ENCODE peak calls at places on chromosomes 6 and 20, in nine cellular contexts. F is HFFc6; N is OCI-LY7; B is choroid plexus epithelial cell; C is left lung; D is gastrocnemius medialis; S is thyroid gland; I is GM13976; Q is activated CD8-positive, alpha-beta T cell treated with anti-CD3 and anti-CD28 coated beads for 36 hours. H is an unnamed sample.

GRCh38 chr6:30679765-30680535 is 6.5 kb downstream of the PPP1R18 start:
- DNase-seq in C (no peak), D (no peak), I (no peak), N (peak), B (no peak), Q (no peak), S (no peak), F (no peak), H (no peak)

GRCh38 chr6:109081026-109081425 is 13.6 kb downstream of the SESN1 start:
- DNase-seq in F (no peak), I (no peak), D (no peak), Q (no peak), S (no peak), C (no peak), B (no peak), N (no peak), H (no peak)

GRCh38 chr6:36875250-36875633 is 639 bp upstream of the PPIL1 start:
- DNase-seq in C (no peak), N (no peak), S (no peak), B (no peak), I (no peak), Q (no peak), D (no peak), F (no peak), H (no peak)

GRCh38 chr20:23889775-23890187 is 10.2 kb upstream of the CST5 start:
- DNase-seq in S (peak), C (peak), B (peak), I (no peak), F (peak), Q (peak), D (no peak), N (peak), H (no peak)

GRCh38 chr6:138722425-138723371 is 50.9 kb upstream of the CCDC28A start:
- DNase-seq in S (no peak), I (no peak), F (peak), Q (no peak), C (no peak), N (no peak), B (peak), D (no peak), H (no peak)

GRCh38 chr6:154848580-154848979 is 115.4 kb downstream of the SCAF8 start:
- DNase-seq in S (no peak), D (no peak), I (no peak), F (no peak), C (no peak), B (peak), N (no peak), Q (no peak), H (no peak)

GRCh38 chr6:112526594-112526993 is 179.5 kb downstream of the RFPL4B start:
- DNase-seq in B (no peak), D (no peak), F (no peak), C (no peak), N (no peak), S (no peak), I (no peak), Q (no peak), H (no peak)

GRCh38 chr6:151121900-151122299 is 117.9 kb upstream of the AKAP12 start:
- DNase-seq in S (peak), Q (no peak), C (no peak), I (no peak), F (no peak), B (no peak), N (no peak), D (peak), H (no peak)

GRCh38 chr6:28167068-28167467 is 25.4 kb downstream of the ZKSCAN8 start:
- DNase-seq in N (no peak), D (no peak), Q (no peak), I (no peak), S (no peak), F (peak), B (peak), C (no peak), H (no peak)

GRCh38 chr6:11225990-11226389 is 6.5 kb downstream of the NEDD9 start:
- DNase-seq in F (no peak), B (no peak), I (no peak), Q (no peak), N (no peak), C (no peak), S (no peak), D (no peak), H (no peak)

GRCh38 chr20:54084727-54085368 is 14.5 kb upstream of the BCAS1 start:
- DNase-seq in S (no peak), Q (no peak), B (no peak), C (no peak), F (peak), N (no peak), D (no peak), I (no peak), H (no peak)

GRCh38 chr6:165641672-165642156 is 21.3 kb downstream of the PDE10A start:
- DNase-seq in D (no peak), I (no peak), F (no peak), S (no peak), Q (no peak), B (no peak), C (no peak), N (no peak), H (no peak)

GRCh38 chr6:4941782-4942672 is 61.8 kb downstream of the RPP40 start:
- DNase-seq in N (no peak), F (peak), I (peak), C (peak), Q (peak), D (peak), S (peak), B (peak), H (peak)

GRCh38 chr6:150048099-150048498 is 20.8 kb downstream of the ULBP3 start:
- DNase-seq in N (peak), B (no peak), Q (no peak), I (no peak), S (no peak), C (no peak), F (no peak), D (no peak), H (no peak)

GRCh38 chr20:24337074-24337473 is 132.4 kb upstream of the SYNDIG1 start:
- DNase-seq in S (no peak), B (peak), I (no peak), F (peak), N (no peak), C (no peak), Q (no peak), D (no peak), H (no peak)

DNA sequence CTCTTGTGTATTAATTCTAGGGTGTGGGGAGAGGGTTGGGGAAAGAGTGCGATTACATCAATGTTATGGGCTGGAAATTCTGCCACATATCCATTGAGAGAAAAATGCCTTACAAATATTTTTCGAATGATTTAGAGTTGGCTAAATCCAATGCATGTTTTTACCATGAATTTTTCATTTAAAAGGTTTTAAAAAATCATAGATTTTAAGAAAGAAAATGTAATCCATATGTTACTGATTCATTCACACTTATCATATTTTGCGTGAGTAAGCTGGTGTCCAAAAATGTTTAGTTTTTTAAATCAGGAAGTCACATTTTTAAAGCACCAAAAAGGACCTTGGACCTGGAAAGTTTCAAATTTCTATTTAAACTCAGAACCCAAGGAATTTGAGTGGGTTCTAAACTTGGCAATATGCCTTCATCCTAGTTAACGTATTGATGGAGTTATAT is 627.4 kb upstream of the CITED2 start:
- DNase-seq in D (no peak), C (no peak), I (no peak), S (no peak), N (no peak), F (peak), B (peak), Q (no peak), H (no peak)
- TF ChIP-seq CTCF in D (no peak), C (no peak), I (no peak), S (no peak), N (no peak), F (no peak), B (no peak), Q (no peak), H (no peak)

GRCh38 chr6:48085131-48085741 is 25.8 kb downstream of the PTCHD4 start:
- DNase-seq in C (no peak), D (no peak), N (no peak), I (no peak), Q (no peak), S (no peak), B (no peak), F (no peak), H (no peak)

GRCh38 chr6:48084201-48084600 is 26.8 kb downstream of the PTCHD4 start:
- DNase-seq in B (peak), C (no peak), Q (no peak), F (no peak), S (no peak), N (no peak), D (no peak), I (no peak), H (no peak)

GRCh38 chr6:48080227-48081009 is 30.6 kb downstream of the PTCHD4 start:
- DNase-seq in C (no peak), D (no peak), N (no peak), F (no peak), Q (no peak), S (no peak), B (peak), I (no peak), H (no peak)

GRCh38 chr6:48087448-48087847 is 23.5 kb downstream of the PTCHD4 start:
- DNase-seq in I (no peak), S (no peak), D (no peak), N (peak), F (peak), Q (no peak), B (peak), C (no peak), H (no peak)

GRCh38 chr6:48086187-48086586 is 24.8 kb downstream of the PTCHD4 start:
- DNase-seq in C (no peak), I (no peak), S (no peak), B (no peak), N (no peak), F (no peak), D (no peak), Q (no peak), H (no peak)
- TF ChIP-seq CTCF in C (no peak), I (no peak), S (no peak), B (peak), N (peak), F (peak), D (no peak), Q (no peak), H (no peak)

DNA sequence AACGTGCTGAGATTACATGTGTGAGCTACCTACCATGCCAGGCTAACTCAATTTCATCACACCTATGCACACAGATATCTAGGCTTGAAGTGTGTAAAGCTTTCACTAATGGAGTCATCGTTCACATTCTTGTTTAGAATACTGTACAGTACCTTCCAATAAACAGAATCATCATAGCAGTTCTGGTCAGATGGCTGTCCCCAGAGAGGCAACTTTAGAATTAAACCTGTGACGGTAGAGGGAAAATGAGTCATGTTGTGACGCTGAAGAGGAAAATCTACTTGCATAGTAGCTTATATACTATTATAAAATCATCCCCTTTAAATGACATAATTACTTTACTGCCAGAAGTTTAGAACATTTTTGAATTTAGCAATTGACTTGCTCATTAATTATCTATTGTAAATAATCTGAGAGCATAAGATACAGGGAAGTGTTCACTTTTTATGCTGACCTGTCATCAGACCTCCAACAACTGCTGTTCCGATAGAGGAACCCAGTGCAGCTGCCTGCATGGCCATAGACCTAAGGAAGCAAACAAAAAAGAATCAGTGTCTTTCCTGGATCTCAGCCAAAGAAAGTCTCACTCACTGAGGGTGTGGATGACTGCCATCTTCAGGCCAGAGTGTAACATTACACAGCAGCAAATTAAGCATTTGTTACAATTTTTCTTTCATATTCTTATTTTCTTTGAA is 29.8 kb downstream of the RHAG start:
- DNase-seq in B (peak), Q (peak), S (peak), D (no peak), F (peak), I (peak), C (no peak), N (peak), H (no peak)
- TF ChIP-seq CTCF in B (peak), Q (peak), S (peak), D (peak), F (peak), I (peak), C (peak), N (peak), H (no peak)

GRCh38 chr20:38728237-38728761 is 4.0 kb downstream of the SLC32A1 start:
- DNase-seq in I (peak), F (no peak), B (no peak), S (no peak), Q (peak), D (no peak), N (no peak), C (no peak), H (no peak)

GRCh38 chr20:38725458-38725958 is 1.2 kb downstream of the SLC32A1 start:
- DNase-seq in D (no peak), Q (peak), S (no peak), I (peak), F (no peak), C (no peak), B (no peak), N (no peak), H (no peak)

GRCh38 chr20:38725959-38726848 is 1.9 kb downstream of the SLC32A1 start:
- DNase-seq in S (no peak), C (no peak), N (no peak), Q (peak), F (no peak), B (no peak), I (peak), D (no peak), H (no peak)

GRCh38 chr20:38727602-38728236 is 3.4 kb downstream of the SLC32A1 start:
- DNase-seq in D (no peak), F (no peak), S (no peak), C (no peak), B (no peak), Q (peak), N (no peak), I (peak), H (no peak)

DNA sequence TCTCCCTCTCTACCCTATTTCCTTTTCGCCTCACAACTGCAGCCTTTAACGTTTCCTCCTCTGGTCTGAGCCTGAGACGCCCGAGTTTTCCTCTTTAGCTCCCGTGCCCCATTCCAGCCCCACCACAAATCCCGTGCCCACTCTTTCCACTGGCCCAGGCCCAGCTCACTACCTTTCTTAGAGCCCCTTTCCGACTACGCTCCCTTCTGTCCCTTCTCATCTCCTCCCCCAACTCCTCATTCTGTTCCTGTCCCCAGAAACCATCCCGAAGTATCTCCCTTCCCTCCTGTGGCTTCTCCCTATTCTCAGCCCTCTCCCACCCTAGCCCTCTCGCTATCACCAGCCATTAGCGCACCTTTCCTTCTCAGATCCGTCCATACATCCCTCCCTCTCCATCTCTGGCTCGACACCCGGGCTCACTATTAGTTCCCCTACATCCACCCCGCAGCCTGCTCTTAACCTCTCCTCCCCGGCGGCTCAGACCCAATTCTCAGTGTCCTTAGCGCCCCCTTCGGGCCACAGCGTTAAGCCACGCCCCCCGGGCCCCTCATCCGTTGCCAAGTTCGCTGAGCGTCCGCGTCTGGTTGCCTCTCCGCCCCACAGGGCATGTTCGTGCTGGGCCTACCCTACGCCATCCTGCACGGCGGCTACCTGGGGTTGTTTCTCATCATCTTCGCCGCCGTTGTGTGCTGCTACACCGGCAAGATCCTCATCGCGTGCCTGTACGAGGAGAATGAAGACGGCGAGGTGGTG is 2.7 kb downstream of the SLC32A1 start:
- DNase-seq in C (no peak), Q (peak), I (peak), N (peak), D (no peak), S (peak), F (no peak), B (no peak), H (no peak)
- TF ChIP-seq CTCF in C (no peak), Q (peak), I (peak), N (peak), D (no peak), S (no peak), F (peak), B (no peak), H (no peak)

GRCh38 chr20:58864346-58864745 is 11.8 kb downstream of the GNAS start:
- DNase-seq in B (no peak), I (peak), F (no peak), Q (no peak), D (no peak), N (peak), C (no peak), S (no peak), H (no peak)
- TF ChIP-seq CTCF in B (peak), I (peak), F (peak), Q (peak), D (no peak), N (peak), C (no peak), S (peak), H (no peak)

H was measured in omental fat pad.